ENCODE peak calls at places on chromosomes 6 and 20, in nine cellular contexts. S is fibroblast of lung; R is NCI-H1436; T is cardiac muscle cell; Z is SJSA1; H is NCI-H524 treated with DMSO at 0.1 percent for 48 hours; A is stimulated activated naive CD4-positive, alpha-beta T cell; V is right cardiac atrium; F is globus pallidus. O is an unnamed sample.

GRCh38 chr20:45998761-45999160 is 9.9 kb upstream of the MMP9 start:
- DNase-seq in S (no peak), R (no peak), T (no peak), Z (no peak), H (no peak), A (peak), V (no peak), F (no peak), O (no peak)

GRCh38 chr20:24158271-24158670 is 169.7 kb upstream of the GGTLC1 start:
- DNase-seq in S (no peak), R (no peak), T (no peak), Z (no peak), H (no peak), A (no peak), V (no peak), F (no peak), O (no peak)

GRCh38 chr6:34099878-34100277 is 46.0 kb downstream of the GRM4 start:
- DNase-seq in S (no peak), R (no peak), T (no peak), Z (no peak), H (no peak), A (no peak), V (no peak), F (no peak), O (no peak)

GRCh38 chr20:21377701-21378100 is 19.6 kb downstream of the NKX2-4 start:
- DNase-seq in S (no peak), R (no peak), T (peak), Z (no peak), H (no peak), A (no peak), V (no peak), F (no peak), O (no peak)

GRCh38 chr20:53866787-53867740 is 203.3 kb downstream of the BCAS1 start:
- DNase-seq in S (no peak), R (no peak), T (no peak), Z (no peak), H (no peak), A (peak), V (no peak), F (no peak), O (no peak)

GRCh38 chr6:44078795-44079671 is 48.2 kb downstream of the MRPL14 start:
- DNase-seq in S (peak), R (no peak), T (peak), Z (peak), H (no peak), A (no peak), V (no peak), F (peak), O (no peak)

GRCh38 chr20:64188682-64189529 is 24.7 kb downstream of the MYT1 start:
- DNase-seq in S (peak), R (peak), T (no peak), Z (no peak), H (no peak), A (no peak), V (no peak), F (peak), O (no peak)

GRCh38 chr20:20369353-20370086 is 1.6 kb downstream of the INSM1 start:
- DNase-seq in S (no peak), R (peak), T (peak), Z (no peak), H (no peak), A (no peak), V (no peak), F (no peak), O (no peak)

GRCh38 chr6:25431642-25432307 is 152.6 kb downstream of the CARMIL1 start:
- DNase-seq in S (no peak), R (no peak), T (no peak), Z (no peak), H (no peak), A (no peak), V (no peak), F (no peak), O (no peak)

GRCh38 chr20:47559141-47559540 is 57.5 kb downstream of the NCOA3 start:
- DNase-seq in S (peak), R (no peak), T (no peak), Z (no peak), H (peak), A (no peak), V (no peak), F (no peak), O (no peak)

GRCh38 chr6:14549319-14549770 is 431.8 kb downstream of the CD83 start:
- DNase-seq in S (no peak), R (peak), T (no peak), Z (no peak), H (peak), A (no peak), V (no peak), F (peak), O (no peak)

GRCh38 chr6:40972190-40972589 is 66.8 kb downstream of the UNC5CL start:
- DNase-seq in S (no peak), R (no peak), T (no peak), Z (no peak), H (no peak), A (no peak), V (no peak), F (no peak), O (no peak)

GRCh38 chr6:24910850-24911712 is 24.7 kb downstream of the RIPOR2 start:
- DNase-seq in S (peak), R (peak), T (peak), Z (peak), H (peak), A (peak), V (peak), F (no peak), O (no peak)

GRCh38 chr6:136811261-136811660 is 11.1 kb upstream of the PEX7 start:
- DNase-seq in S (no peak), R (no peak), T (no peak), Z (no peak), H (no peak), A (no peak), V (no peak), F (no peak), O (no peak)

GRCh38 chr6:104711371-104711770 is 148.3 kb downstream of the HACE1 start:
- DNase-seq in S (peak), R (peak), T (no peak), Z (no peak), H (no peak), A (no peak), V (no peak), F (no peak), O (no peak)

GRCh38 chr6:28489366-28490190 is 26.0 kb downstream of the GPX6 start:
- DNase-seq in S (peak), R (no peak), T (peak), Z (no peak), H (peak), A (peak), V (peak), F (peak), O (no peak)

GRCh38 chr20:32466739-32467505 is 108.8 kb downstream of the ASXL1 start:
- DNase-seq in S (no peak), R (no peak), T (no peak), Z (no peak), H (no peak), A (no peak), V (peak), F (no peak), O (no peak)

GRCh38 chr6:144150673-144151009 is 324 bp downstream of the STX11 start:
- DNase-seq in S (peak), R (no peak), T (peak), Z (peak), H (no peak), A (peak), V (no peak), F (no peak), O (no peak)

GRCh38 chr20:3041818-3042504 is 1.5 kb upstream of the GNRH2 start:
- DNase-seq in S (peak), R (no peak), T (no peak), Z (no peak), H (no peak), A (no peak), V (no peak), F (no peak), O (no peak)

GRCh38 chr6:79894939-79895338 is 52.4 kb downstream of the ELOVL4 start:
- DNase-seq in S (peak), R (no peak), T (no peak), Z (no peak), H (no peak), A (no peak), V (no peak), F (no peak), O (no peak)

GRCh38 chr6:142167472-142167871 is 20.4 kb downstream of the VTA1 start:
- DNase-seq in S (no peak), R (no peak), T (peak), Z (no peak), H (no peak), A (no peak), V (no peak), F (no peak), O (no peak)